ENCODE peak calls at places on chromosomes 1 and 21, in five cellular contexts. D is GM23338, T is mammary epithelial cell, N is PC-3, S is fibroblast of lung. U is an unnamed sample.

GRCh38 chr1:37840711-37841110 is 18.7 kb downstream of the MTF1 start:
- DNase-seq in D (no peak), T (no peak), N (no peak), S (peak; percentile 47), U (no peak)

GRCh38 chr1:231497629-231498152 is 30.8 kb upstream of the TSNAX start:
- DNase-seq in D (no peak), T (no peak), N (no peak), S (no peak), U (no peak)

GRCh38 chr1:14653461-14653960 is 55.0 kb downstream of the KAZN start:
- DNase-seq in D (no peak), T (peak; percentile 38), N (peak; percentile 85), S (peak; percentile 11), U (no peak)

GRCh38 chr1:148354284-148354869 is 128.7 kb downstream of the PPIAL4G start:
- DNase-seq in D (peak; percentile 58), T (no peak), N (no peak), S (no peak), U (no peak)

GRCh38 chr1:216960716-216961115 is 237.5 kb upstream of the ESRRG start:
- DNase-seq in D (no peak), T (no peak), N (no peak), S (peak; percentile 30), U (no peak)

GRCh38 chr1:101238681-101239094 is 1.9 kb downstream of the S1PR1 start:
- DNase-seq in D (peak; percentile 93), T (peak; percentile 83), N (peak; percentile 92), S (peak; percentile 93), U (peak; percentile 83)

GRCh38 chr1:247924868-247925267 is at the start of gene OR2AJ1:
- DNase-seq in D (no peak), T (no peak), N (no peak), S (no peak), U (no peak)

GRCh38 chr21:36624105-36624504 is 74.8 kb upstream of the SIM2 start:
- DNase-seq in D (no peak), T (no peak), N (no peak), S (no peak), U (no peak)

GRCh38 chr1:208387908-208388756 is 143.9 kb upstream of the PLXNA2 start:
- DNase-seq in D (no peak), T (peak; percentile 19), N (no peak), S (no peak), U (no peak)

GRCh38 chr1:162301696-162302095 is 75.0 kb downstream of the SPATA46 start:
- DNase-seq in D (no peak), T (no peak), N (no peak), S (no peak), U (no peak)

GRCh38 chr1:111200802-111201161 is 336 bp upstream of the DENND2D start:
- DNase-seq in D (no peak), T (no peak), N (no peak), S (no peak), U (no peak)

GRCh38 chr1:172343246-172344099 is 77.0 kb upstream of the C1orf105 start:
- DNase-seq in D (no peak), T (peak; percentile 61), N (peak; percentile 85), S (peak; percentile 85), U (peak; percentile 90)

GRCh38 chr1:25594971-25595370 is 21.6 kb upstream of the MAN1C1 start:
- DNase-seq in D (no peak), T (no peak), N (no peak), S (no peak), U (no peak)

GRCh38 chr1:225987491-225988316 is 11.4 kb downstream of the SDE2 start:
- DNase-seq in D (peak; percentile 68), T (peak; percentile 30), N (peak; percentile 76), S (peak; percentile 73), U (peak; percentile 14)

GRCh38 chr1:61221642-61222041 is 139.3 kb downstream of the NFIA start:
- DNase-seq in D (no peak), T (no peak), N (no peak), S (no peak), U (no peak)

GRCh38 chr1:113860891-113861290 is 10.6 kb downstream of the PTPN22 start:
- DNase-seq in D (no peak), T (peak; percentile 38), N (peak; percentile 44), S (peak; percentile 55), U (peak; percentile 80)

GRCh38 chr1:51906306-51907078 is 28.0 kb upstream of the NRDC start:
- DNase-seq in D (no peak), T (no peak), N (peak; percentile 22), S (peak; percentile 70), U (peak; percentile 46)

GRCh38 chr21:15742052-15742451 is 12.3 kb downstream of the USP25 start:
- DNase-seq in D (no peak), T (no peak), N (no peak), S (no peak), U (peak; percentile 12)

GRCh38 chr1:175126347-175126746 is 58.7 kb downstream of the TNN start:
- DNase-seq in D (no peak), T (no peak), N (no peak), S (no peak), U (no peak)

GRCh38 chr1:173856014-173856413 is 11.8 kb downstream of the GAS5 start:
- DNase-seq in D (no peak), T (no peak), N (no peak), S (no peak), U (no peak)

GRCh38 chr1:154179951-154180687 is 11.8 kb downstream of the TPM3 start:
- DNase-seq in D (peak; percentile 72), T (no peak), N (no peak), S (no peak), U (no peak)

GRCh38 chr1:242245255-242245654 is 246.4 kb upstream of the MAP1LC3C start:
- DNase-seq in D (peak; percentile 18), T (no peak), N (no peak), S (no peak), U (no peak)

GRCh38 chr21:35882791-35883240 is 177.5 kb downstream of the SETD4 start:
- DNase-seq in D (peak; percentile 23), T (peak; percentile 8), N (no peak), S (peak; percentile 37), U (peak; percentile 42)

GRCh38 chr1:28027660-28028059 is 60.8 kb downstream of the EYA3 start:
- DNase-seq in D (no peak), T (no peak), N (no peak), S (no peak), U (no peak)

GRCh38 chr1:201888282-201889033 is at the start of gene SHISA4:
- DNase-seq in D (peak; percentile 60), T (peak; percentile 61), N (peak; percentile 49), S (peak; percentile 47), U (peak; percentile 37)

GRCh38 chr1:21899972-21900371 is 37.1 kb downstream of the HSPG2 start:
- DNase-seq in D (no peak), T (no peak), N (no peak), S (no peak), U (no peak)

DNA sequence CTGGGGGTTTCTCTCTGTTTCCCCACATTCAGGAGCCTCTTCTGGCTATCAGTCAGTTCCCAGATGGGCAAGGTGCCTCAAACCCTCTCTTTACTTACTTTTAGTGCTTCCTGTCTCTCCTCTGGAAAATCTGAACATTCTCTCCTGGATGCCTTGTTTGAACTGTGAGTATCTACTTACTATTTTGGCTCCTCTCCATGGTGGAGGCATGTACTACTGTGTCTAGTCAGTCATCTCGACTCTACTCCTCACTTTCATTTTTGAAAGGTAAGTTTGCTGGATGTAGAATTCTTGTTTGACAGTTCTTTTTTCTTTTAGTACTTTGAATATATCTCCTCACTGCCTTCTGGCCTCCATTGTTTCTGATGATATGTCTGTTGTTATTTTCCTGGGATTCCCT is 70.9 kb upstream of the FAM78B start:
- DNase-seq in D (no peak), T (no peak), N (peak; percentile 16), S (no peak), U (no peak)
- H3K4me2 ChIP-seq in D (no peak overlapping the region), T (no peak overlapping the region), N (no peak overlapping the region), S (no peak overlapping the region), U (no peak overlapping the region)

GRCh38 chr1:38865112-38865715 is 5.6 kb upstream of the RRAGC start:
- DNase-seq in D (no peak), T (no peak), N (no peak), S (no peak), U (no peak)
- TF ChIP-seq CTCF in D (no peak), T (peak; percentile 15), N (no peak), S (no peak), U (no peak)

DNA sequence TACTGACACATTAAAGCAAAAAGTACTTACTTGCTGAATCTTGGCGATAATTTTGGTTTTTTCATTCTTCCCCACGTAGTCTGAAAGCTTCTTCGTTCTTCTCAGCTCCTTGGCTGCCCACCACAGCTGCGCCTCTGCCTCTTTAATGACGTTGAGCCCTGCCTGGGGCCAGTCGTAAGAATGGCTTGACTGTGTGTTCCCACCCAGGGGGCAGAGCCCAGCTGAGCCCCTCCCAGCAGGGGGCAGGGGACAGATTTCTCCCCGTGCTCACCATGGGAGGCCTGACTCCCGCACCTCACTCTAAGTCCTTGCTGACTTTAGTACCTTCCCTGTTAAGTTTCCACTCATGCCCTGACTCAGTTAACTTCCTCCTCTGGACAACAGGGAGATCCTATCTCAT is 9.0 kb downstream of the CFAP298 start:
- DNase-seq in D (no peak), T (no peak), N (no peak), S (no peak), U (no peak)
- H3K4me2 ChIP-seq in D (peak overlapping the region; percentile 63), T (no peak overlapping the region), N (no peak overlapping the region), S (no peak overlapping the region), U (no peak overlapping the region)

GRCh38 chr21:41871302-41872030 is 7.7 kb downstream of the PRDM15 start:
- DNase-seq in D (no peak), T (no peak), N (no peak), S (no peak), U (no peak)
- TF ChIP-seq CTCF in D (no peak), T (no peak), N (no peak), S (no peak), U (no peak)

DNA sequence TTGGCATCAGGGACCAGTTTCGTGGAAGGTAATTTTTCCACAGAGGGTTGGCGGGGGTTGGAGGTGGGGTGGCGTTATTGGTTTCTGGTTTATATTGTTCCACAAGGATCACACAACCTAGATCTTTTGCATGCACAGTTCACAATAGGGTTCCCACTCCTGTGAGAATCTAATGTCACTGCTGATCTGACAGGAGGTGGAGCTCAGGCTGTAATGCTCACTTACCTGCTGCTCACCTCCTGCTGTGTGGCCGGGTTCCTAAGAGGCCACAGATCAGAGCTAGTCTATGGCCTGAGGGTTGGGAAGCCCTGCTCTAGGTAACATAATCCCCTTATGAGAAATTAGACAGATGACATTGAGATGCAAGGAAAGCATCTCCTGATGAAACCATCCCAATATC is 12.6 kb downstream of the GBP5 start:
- DNase-seq in D (peak; percentile 13), T (no peak), N (no peak), S (no peak), U (no peak)
- H3K4me2 ChIP-seq in D (no peak overlapping the region), T (no peak overlapping the region), N (no peak overlapping the region), S (no peak overlapping the region), U (no peak overlapping the region)

GRCh38 chr1:156942176-156942575 is 21.7 kb downstream of the LRRC71 start:
- DNase-seq in D (no peak), T (no peak), N (no peak), S (no peak), U (no peak)

GRCh38 chr1:156942576-156942975 is 22.1 kb downstream of the LRRC71 start:
- DNase-seq in D (no peak), T (no peak), N (no peak), S (no peak), U (no peak)

GRCh38 chr1:156944268-156944667 is 23.8 kb downstream of the LRRC71 start:
- DNase-seq in D (no peak), T (no peak), N (no peak), S (no peak), U (no peak)

GRCh38 chr1:156944848-156945247 is 24.4 kb downstream of the LRRC71 start:
- DNase-seq in D (no peak), T (no peak), N (no peak), S (no peak), U (no peak)

GRCh38 chr1:156943756-156944155 is 23.3 kb downstream of the LRRC71 start:
- DNase-seq in D (no peak), T (no peak), N (no peak), S (no peak), U (no peak)
- TF ChIP-seq CTCF in D (no peak), T (no peak), N (no peak), S (no peak), U (no peak)